ENCODE peak calls at places on chromosomes 13 and 19, in eight cellular contexts. One of them, this sample, is unnamed.

GRCh38 chr13:84303035-84303434 is 420.8 kb upstream of the SLITRK1 start:
- DNase-seq in psoas muscle: no peak
- DNase-seq in AG04450: no peak
- DNase-seq in transverse colon: no peak
- DNase-seq in PC-3: no peak
- DNase-seq in Peyer's patch: no peak
- DNase-seq in body of pancreas: no peak
- DNase-seq in vagina: no peak
- DNase-seq in this sample: no peak

GRCh38 chr19:55460670-55461258 is 678 bp downstream of the ISOC2 start:
- DNase-seq in psoas muscle: peak
- DNase-seq in AG04450: peak
- DNase-seq in transverse colon: peak
- DNase-seq in PC-3: peak
- DNase-seq in Peyer's patch: peak
- DNase-seq in body of pancreas: peak
- DNase-seq in vagina: no peak
- DNase-seq in this sample: peak

GRCh38 chr13:52412128-52412527 is 6.2 kb upstream of the THSD1 start:
- DNase-seq in psoas muscle: no peak
- DNase-seq in AG04450: no peak
- DNase-seq in transverse colon: no peak
- DNase-seq in PC-3: no peak
- DNase-seq in Peyer's patch: no peak
- DNase-seq in body of pancreas: no peak
- DNase-seq in vagina: no peak
- DNase-seq in this sample: no peak

GRCh38 chr19:1401138-1401888 is at the start of gene GAMT:
- DNase-seq in psoas muscle: no peak
- DNase-seq in AG04450: no peak
- DNase-seq in transverse colon: peak
- DNase-seq in PC-3: peak
- DNase-seq in Peyer's patch: peak
- DNase-seq in body of pancreas: peak
- DNase-seq in vagina: no peak
- DNase-seq in this sample: peak

GRCh38 chr19:52669586-52669985 is 31.4 kb upstream of the ZNF83 start:
- DNase-seq in psoas muscle: no peak
- DNase-seq in AG04450: no peak
- DNase-seq in transverse colon: no peak
- DNase-seq in PC-3: no peak
- DNase-seq in Peyer's patch: no peak
- DNase-seq in body of pancreas: no peak
- DNase-seq in vagina: no peak
- DNase-seq in this sample: no peak

GRCh38 chr19:29694166-29694565 is 20.9 kb downstream of the C19orf12 start:
- DNase-seq in psoas muscle: no peak
- DNase-seq in AG04450: no peak
- DNase-seq in transverse colon: no peak
- DNase-seq in PC-3: no peak
- DNase-seq in Peyer's patch: no peak
- DNase-seq in body of pancreas: no peak
- DNase-seq in vagina: no peak
- DNase-seq in this sample: no peak

GRCh38 chr13:49348748-49349147 is 95.1 kb downstream of the CAB39L start:
- DNase-seq in psoas muscle: no peak
- DNase-seq in AG04450: no peak
- DNase-seq in transverse colon: no peak
- DNase-seq in PC-3: no peak
- DNase-seq in Peyer's patch: no peak
- DNase-seq in body of pancreas: no peak
- DNase-seq in vagina: no peak
- DNase-seq in this sample: peak

GRCh38 chr19:49363265-49364082 is at the start of gene DKKL1:
- DNase-seq in psoas muscle: peak
- DNase-seq in AG04450: peak
- DNase-seq in transverse colon: peak
- DNase-seq in PC-3: peak
- DNase-seq in Peyer's patch: peak
- DNase-seq in body of pancreas: peak
- DNase-seq in vagina: no peak
- DNase-seq in this sample: peak

GRCh38 chr13:67137044-67137735 is 92.9 kb downstream of the PCDH9 start:
- DNase-seq in psoas muscle: no peak
- DNase-seq in AG04450: no peak
- DNase-seq in transverse colon: no peak
- DNase-seq in PC-3: no peak
- DNase-seq in Peyer's patch: no peak
- DNase-seq in body of pancreas: no peak
- DNase-seq in vagina: no peak
- DNase-seq in this sample: no peak

GRCh38 chr19:36489920-36490415 is 607 bp upstream of the ZNF566 start:
- DNase-seq in psoas muscle: no peak
- DNase-seq in AG04450: peak
- DNase-seq in transverse colon: peak
- DNase-seq in PC-3: peak
- DNase-seq in Peyer's patch: peak
- DNase-seq in body of pancreas: peak
- DNase-seq in vagina: no peak
- DNase-seq in this sample: peak

GRCh38 chr13:108551674-108552073 is 77.7 kb upstream of the MYO16 start:
- DNase-seq in psoas muscle: no peak
- DNase-seq in AG04450: no peak
- DNase-seq in transverse colon: no peak
- DNase-seq in PC-3: no peak
- DNase-seq in Peyer's patch: no peak
- DNase-seq in body of pancreas: no peak
- DNase-seq in vagina: no peak
- DNase-seq in this sample: no peak

GRCh38 chr13:59746291-59746962 is 417.3 kb downstream of the DIAPH3 start:
- DNase-seq in psoas muscle: no peak
- DNase-seq in AG04450: peak
- DNase-seq in transverse colon: peak
- DNase-seq in PC-3: peak
- DNase-seq in Peyer's patch: no peak
- DNase-seq in body of pancreas: no peak
- DNase-seq in vagina: no peak
- DNase-seq in this sample: no peak

GRCh38 chr13:38872693-38873092 is 117.9 kb downstream of the STOML3 start:
- DNase-seq in psoas muscle: peak
- DNase-seq in AG04450: no peak
- DNase-seq in transverse colon: peak
- DNase-seq in PC-3: peak
- DNase-seq in Peyer's patch: no peak
- DNase-seq in body of pancreas: peak
- DNase-seq in vagina: no peak
- DNase-seq in this sample: peak

DNA sequence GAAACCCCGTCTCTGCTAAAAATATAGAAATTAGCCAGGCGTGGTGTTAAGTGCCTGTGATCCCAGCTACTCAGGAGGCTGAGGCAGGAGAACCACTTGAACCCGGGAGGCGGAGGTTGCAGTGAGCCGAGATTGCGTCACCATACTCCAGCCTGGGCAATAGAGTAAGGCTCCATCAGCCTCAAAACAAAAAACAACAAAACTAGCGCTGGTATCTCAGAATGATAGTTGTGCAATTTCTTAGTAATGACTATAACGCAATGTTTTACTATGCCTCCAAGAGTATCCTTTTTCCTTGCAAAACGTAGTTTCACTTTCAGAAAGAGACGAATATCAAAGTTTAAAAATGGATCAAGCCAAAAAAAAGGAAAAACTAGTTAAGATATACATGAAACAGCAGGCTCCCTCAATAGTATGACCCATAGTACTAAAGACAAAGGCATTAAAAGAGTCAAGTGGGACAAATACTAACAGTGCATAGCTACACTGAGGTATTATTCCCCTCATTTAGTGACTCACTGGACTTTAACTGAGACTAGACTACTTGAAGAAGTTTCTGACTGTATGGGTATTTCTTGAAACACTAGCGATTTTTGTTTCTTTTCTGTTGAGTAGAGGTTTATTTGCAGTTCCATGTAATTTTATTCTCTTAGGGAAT is 10.5 kb upstream of the ITM2B start:
- DNase-seq in psoas muscle: peak
- DNase-seq in AG04450: no peak
- DNase-seq in transverse colon: peak
- DNase-seq in PC-3: no peak
- DNase-seq in Peyer's patch: no peak
- DNase-seq in body of pancreas: no peak
- DNase-seq in vagina: no peak
- DNase-seq in this sample: no peak
- H3K4me3 ChIP-seq in psoas muscle: peak
- H3K4me3 ChIP-seq in AG04450: peak
- H3K4me3 ChIP-seq in transverse colon: peak
- H3K4me3 ChIP-seq in PC-3: peak
- H3K4me3 ChIP-seq in Peyer's patch: no peak
- H3K4me3 ChIP-seq in body of pancreas: no peak
- H3K4me3 ChIP-seq in vagina: peak
- H3K4me3 ChIP-seq in this sample: no peak

DNA sequence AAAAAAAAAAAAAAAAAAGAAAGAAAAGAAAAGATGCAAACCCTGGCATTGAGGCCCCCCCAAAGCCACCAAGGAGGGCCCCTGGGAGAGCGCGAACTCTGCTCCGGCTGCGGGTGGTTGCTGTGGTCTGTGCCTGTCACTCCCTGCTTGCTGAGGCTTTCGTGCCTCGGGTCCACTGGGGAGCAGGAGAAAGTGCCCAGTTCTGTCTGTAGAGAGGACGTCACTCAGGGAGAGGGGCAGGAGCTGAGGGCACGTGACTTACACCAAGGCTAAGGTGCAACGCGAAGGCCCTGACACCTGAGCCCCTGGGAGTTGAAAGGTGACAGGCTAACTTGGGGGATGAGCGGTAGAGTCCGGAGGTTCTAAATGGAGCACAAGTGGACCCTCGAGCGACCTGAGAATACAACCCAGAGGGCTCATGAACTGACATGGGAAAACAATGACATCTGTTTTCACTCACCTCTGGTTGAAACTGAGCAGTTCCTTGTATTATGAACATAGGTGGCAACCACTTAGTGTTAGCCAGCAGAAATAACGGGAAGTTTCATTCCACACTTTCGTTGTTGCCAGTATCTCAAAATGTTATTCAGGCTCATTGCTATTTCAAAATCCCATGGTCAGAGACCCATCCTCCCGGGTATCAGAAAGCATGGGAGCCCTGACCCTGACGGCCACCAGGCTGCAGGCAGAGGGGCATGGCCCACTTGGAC is 69.2 kb upstream of the TM9SF2 start:
- DNase-seq in psoas muscle: no peak
- DNase-seq in AG04450: no peak
- DNase-seq in transverse colon: no peak
- DNase-seq in PC-3: no peak
- DNase-seq in Peyer's patch: peak
- DNase-seq in body of pancreas: no peak
- DNase-seq in vagina: no peak
- DNase-seq in this sample: no peak
- H3K27ac ChIP-seq in psoas muscle: no peak
- H3K27ac ChIP-seq in AG04450: no peak
- H3K27ac ChIP-seq in transverse colon: peak
- H3K27ac ChIP-seq in PC-3: peak
- H3K27ac ChIP-seq in Peyer's patch: peak
- H3K27ac ChIP-seq in body of pancreas: peak
- H3K27ac ChIP-seq in vagina: no peak
- H3K27ac ChIP-seq in this sample: no peak

DNA sequence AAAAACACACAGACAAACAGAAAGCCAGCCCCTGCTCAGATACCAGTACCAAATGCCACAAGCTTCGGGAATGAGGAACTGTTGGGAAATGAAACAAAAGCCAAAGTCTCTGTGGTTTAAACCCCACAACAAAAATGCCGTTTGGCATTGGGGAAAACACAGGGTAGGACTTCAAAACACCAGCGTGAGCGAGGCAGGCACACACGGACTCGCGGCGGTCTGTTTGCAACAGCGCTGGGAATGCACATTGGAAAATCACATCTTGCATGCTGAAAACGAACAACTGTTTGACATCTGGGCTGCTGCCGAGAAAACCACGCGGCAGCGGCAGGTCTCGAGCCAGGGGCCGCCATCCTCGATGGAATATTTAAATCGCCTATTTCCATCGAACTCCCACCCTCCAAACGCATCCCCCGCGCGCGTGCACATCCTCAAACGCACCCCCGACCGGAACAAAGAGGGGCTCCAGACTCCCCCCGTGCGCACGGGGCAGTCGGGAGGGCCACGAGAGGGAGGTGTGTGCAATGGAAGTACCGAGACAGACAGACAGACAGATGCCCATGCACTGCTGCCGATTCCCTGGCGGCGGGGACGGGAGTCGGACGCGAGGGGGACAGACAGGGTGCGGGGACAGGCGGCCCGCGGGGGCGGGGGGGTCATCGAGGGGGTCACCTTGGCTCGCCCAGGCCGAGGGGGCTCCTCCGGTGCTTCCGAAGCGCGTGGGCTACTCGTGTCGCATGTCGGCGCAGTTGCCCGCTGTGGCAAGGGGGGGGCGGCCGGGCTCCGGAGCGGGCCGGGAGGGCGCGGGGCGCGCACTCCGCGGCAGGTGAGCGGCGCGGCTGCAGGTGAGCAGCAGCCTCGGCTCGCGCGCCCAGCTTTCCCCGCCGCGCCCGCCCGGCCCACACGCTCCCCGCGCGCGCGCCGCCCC is at the start of gene GPR12:
- DNase-seq in psoas muscle: no peak
- DNase-seq in AG04450: no peak
- DNase-seq in transverse colon: no peak
- DNase-seq in PC-3: no peak
- DNase-seq in Peyer's patch: no peak
- DNase-seq in body of pancreas: no peak
- DNase-seq in vagina: no peak
- DNase-seq in this sample: no peak
- H3K4me3 ChIP-seq in psoas muscle: peak
- H3K4me3 ChIP-seq in AG04450: no peak
- H3K4me3 ChIP-seq in transverse colon: peak
- H3K4me3 ChIP-seq in PC-3: no peak
- H3K4me3 ChIP-seq in Peyer's patch: peak
- H3K4me3 ChIP-seq in body of pancreas: no peak
- H3K4me3 ChIP-seq in vagina: peak
- H3K4me3 ChIP-seq in this sample: no peak

DNA sequence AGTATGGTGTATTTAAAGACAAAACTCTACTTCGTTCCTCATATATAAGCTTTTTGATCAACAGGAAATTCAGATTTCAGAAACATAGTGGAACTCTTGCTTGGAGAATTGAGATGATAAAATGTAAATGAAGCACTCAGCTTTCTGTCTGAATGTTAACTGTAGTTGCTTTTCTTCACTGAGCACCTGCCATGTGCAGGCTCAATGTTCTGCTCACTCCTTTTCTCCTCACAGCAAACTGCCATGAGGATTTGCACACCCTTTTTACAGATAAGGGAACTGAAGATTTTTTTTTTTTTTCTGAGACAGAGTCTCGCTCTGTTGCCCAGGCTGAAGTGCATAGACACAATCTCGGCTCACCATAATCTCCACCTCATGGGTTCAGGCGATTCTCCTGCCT is 28.0 kb upstream of the FOXO1 start:
- DNase-seq in psoas muscle: no peak
- DNase-seq in AG04450: no peak
- DNase-seq in transverse colon: no peak
- DNase-seq in PC-3: no peak
- DNase-seq in Peyer's patch: no peak
- DNase-seq in body of pancreas: no peak
- DNase-seq in vagina: no peak
- DNase-seq in this sample: no peak
- H3K27ac ChIP-seq in psoas muscle: no peak
- H3K27ac ChIP-seq in AG04450: no peak
- H3K27ac ChIP-seq in transverse colon: no peak
- H3K27ac ChIP-seq in PC-3: no peak
- H3K27ac ChIP-seq in Peyer's patch: no peak
- H3K27ac ChIP-seq in body of pancreas: no peak
- H3K27ac ChIP-seq in vagina: no peak
- H3K27ac ChIP-seq in this sample: no peak